ENCODE peak calls at places on chromosomes 16 and 17, in nine cellular contexts. B is heart left ventricle; E is gastrocnemius medialis; F is mammary epithelial cell; O is effector memory CD4-positive, alpha-beta T cell; U is breast epithelium; H is CD4-positive, CD25-positive, alpha-beta regulatory T cell; X is upper lobe of right lung; I is brain microvascular endothelial cell. N is an unnamed sample.

GRCh38 chr17:17361543-17362511 is 58.7 kb downstream of the NT5M start:
- DNase-seq in X (peak; percentile 62), E (peak; percentile 54), F (no peak), O (no peak), B (no peak), U (no peak), I (no peak), H (no peak), N (no peak)

GRCh38 chr16:23694707-23695373 is 16.2 kb downstream of the PLK1 start:
- DNase-seq in I (peak; percentile 15), B (no peak), H (no peak), F (no peak), U (no peak), X (no peak), O (no peak), E (no peak), N (no peak)

GRCh38 chr17:34070712-34071111 is 184.4 kb upstream of the CCL2 start:
- DNase-seq in X (no peak), I (no peak), E (no peak), H (no peak), U (no peak), B (no peak), F (no peak), O (no peak), N (no peak)

GRCh38 chr17:77457572-77458201 is 316.9 kb downstream of the SEC14L1 start:
- DNase-seq in F (no peak), E (no peak), H (no peak), B (no peak), I (no peak), O (no peak), X (no peak), U (no peak), N (no peak)

GRCh38 chr17:32152130-32152529 is 9.8 kb downstream of the RHOT1 start:
- DNase-seq in E (no peak), B (no peak), F (no peak), U (no peak), I (no peak), O (no peak), X (no peak), H (no peak), N (no peak)

GRCh38 chr16:89188064-89188441 is 12.3 kb downstream of the SLC22A31 start:
- DNase-seq in U (no peak), F (no peak), E (no peak), I (no peak), H (no peak), B (no peak), X (no peak), O (no peak), N (no peak)

GRCh38 chr17:48541574-48542113 is 3.3 kb downstream of the HOXB2 start:
- DNase-seq in E (no peak), B (peak; percentile 68), U (no peak), I (no peak), F (peak; percentile 70), H (peak; percentile 55), O (peak; percentile 16), X (peak; percentile 69), N (peak; percentile 80)

GRCh38 chr17:42871647-42872046 is 20.6 kb downstream of the AOC3 start:
- DNase-seq in B (no peak), H (no peak), I (no peak), F (no peak), O (no peak), U (no peak), E (no peak), X (no peak), N (no peak)

GRCh38 chr16:77946834-77947233 is 75.5 kb upstream of the CLEC3A start:
- DNase-seq in I (no peak), O (no peak), H (no peak), F (no peak), U (no peak), X (no peak), E (no peak), B (no peak), N (no peak)

GRCh38 chr16:65786916-65787315 is 579.6 kb upstream of the CDH5 start:
- DNase-seq in X (no peak), U (no peak), H (no peak), O (no peak), I (no peak), B (no peak), F (no peak), E (peak; percentile 27), N (no peak)

DNA sequence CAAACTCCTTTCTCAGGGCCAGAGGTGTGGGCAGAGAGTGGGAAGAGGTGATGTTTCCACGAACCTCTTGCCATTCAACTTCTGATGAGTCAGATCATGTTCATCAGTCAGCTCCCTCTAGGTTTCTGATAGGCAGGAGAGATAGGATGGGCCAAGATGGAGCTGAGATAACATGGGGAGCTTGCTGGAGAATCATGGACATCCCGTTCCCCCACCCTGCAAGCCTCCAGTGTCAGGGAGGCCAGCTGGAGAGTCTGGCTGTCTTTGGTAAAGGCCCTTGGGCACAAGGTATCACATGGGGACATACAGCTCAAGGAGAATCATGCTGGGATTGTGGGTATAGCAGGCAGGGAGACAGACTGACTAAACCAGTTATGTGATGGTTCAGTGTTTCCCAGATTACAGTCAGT is 136.0 kb upstream of the IRX3 start:
- DNase-seq in F (peak; percentile 74), O (no peak), H (no peak), X (no peak), E (no peak), B (no peak), I (peak; percentile 15), U (no peak), N (no peak)
- H3K4me3 ChIP-seq in F (no peak overlapping the region), O (no peak overlapping the region), H (no peak overlapping the region), X (no peak overlapping the region), E (no peak overlapping the region), B (no peak overlapping the region), I (no peak overlapping the region), U (no peak overlapping the region), N (no peak overlapping the region)

GRCh38 chr16:84086996-84087395 is 29.7 kb downstream of the MBTPS1 start:
- DNase-seq in B (no peak), U (no peak), X (no peak), H (no peak), E (no peak), O (no peak), F (no peak), I (no peak), N (no peak)

GRCh38 chr16:84084570-84085270 is 32.0 kb downstream of the MBTPS1 start:
- DNase-seq in U (peak; percentile 43), I (peak; percentile 43), F (peak; percentile 44), O (peak; percentile 41), B (peak; percentile 60), H (peak; percentile 85), E (peak; percentile 69), X (peak; percentile 73), N (peak; percentile 45)

GRCh38 chr16:84085271-84085667 is 31.5 kb downstream of the MBTPS1 start:
- DNase-seq in X (no peak), I (no peak), U (no peak), H (no peak), B (no peak), O (no peak), E (no peak), F (no peak), N (no peak)

GRCh38 chr16:84086357-84086756 is 30.4 kb downstream of the MBTPS1 start:
- DNase-seq in U (no peak), O (no peak), I (no peak), B (peak; percentile 73), X (no peak), E (no peak), H (no peak), F (no peak), N (no peak)

DNA sequence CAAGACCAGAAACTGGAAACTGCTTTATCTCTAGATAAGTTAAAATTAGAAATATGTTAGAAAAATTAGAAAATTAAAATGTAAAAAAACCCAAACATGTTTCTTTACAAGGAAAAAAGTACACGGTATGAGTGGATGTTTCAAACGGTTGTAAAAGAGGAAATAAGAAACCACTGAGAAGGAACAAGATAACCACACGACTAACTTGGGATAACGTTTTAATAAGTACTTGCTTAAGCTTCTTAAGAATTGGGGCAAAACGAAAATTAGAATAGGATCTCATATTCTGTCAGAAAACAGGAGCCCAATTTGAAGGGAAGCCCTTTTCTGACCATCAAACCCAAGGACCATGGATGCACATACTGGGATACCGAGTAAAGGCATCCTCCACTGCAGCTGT is 31.0 kb downstream of the MBTPS1 start:
- DNase-seq in B (no peak), E (no peak), U (no peak), O (no peak), F (no peak), H (peak; percentile 18), I (no peak), X (no peak), N (no peak)
- H3K36me3 ChIP-seq in B (no peaks in the 10 kb centered on the region), E (no peaks in the 10 kb centered on the region), U (no peaks in the 10 kb centered on the region), O (peaks cover 64% of the 10 kb centered on the region), F (peaks cover 23% of the 10 kb centered on the region), H (peaks cover 82% of the 10 kb centered on the region), I (peaks cover 32% of the 10 kb centered on the region), X (peaks cover 88% of the 10 kb centered on the region), N (peaks cover 6% of the 10 kb centered on the region)

GRCh38 chr17:73899839-73900238 is 255.6 kb upstream of the SDK2 start:
- DNase-seq in I (no peak), O (no peak), X (no peak), U (no peak), B (no peak), F (no peak), H (no peak), E (no peak), N (no peak)
- H3K27me3 ChIP-seq in I (no peaks in the 10 kb centered on the region), O (peaks cover 6% of the 10 kb centered on the region), X (peaks cover 41% of the 10 kb centered on the region), U (peaks cover 37% of the 10 kb centered on the region), B (peaks cover 66% of the 10 kb centered on the region), F (peaks cover 4% of the 10 kb centered on the region), H (peaks cover 3% of the 10 kb centered on the region), E (peaks cover 36% of the 10 kb centered on the region), N (peaks cover 30% of the 10 kb centered on the region)

GRCh38 chr16:58464916-58465731 is 34.8 kb upstream of the NDRG4 start:
- DNase-seq in E (no peak), U (no peak), F (no peak), H (no peak), I (no peak), B (no peak), O (no peak), X (no peak), N (peak; percentile 39)

GRCh38 chr16:58465817-58466216 is 34.1 kb upstream of the NDRG4 start:
- DNase-seq in I (no peak), X (no peak), O (no peak), U (no peak), B (no peak), H (no peak), E (no peak), F (no peak), N (no peak)

GRCh38 chr16:58462997-58463891 is 36.7 kb upstream of the NDRG4 start:
- DNase-seq in E (no peak), I (no peak), F (no peak), H (no peak), O (no peak), B (no peak), X (no peak), U (no peak), N (peak; percentile 49)

GRCh38 chr16:58462499-58462996 is 37.4 kb upstream of the NDRG4 start:
- DNase-seq in H (no peak), O (no peak), I (no peak), F (no peak), U (no peak), E (no peak), B (no peak), X (no peak), N (no peak)

GRCh38 chr16:58464047-58464915 is 35.7 kb upstream of the NDRG4 start:
- DNase-seq in E (no peak), H (no peak), U (no peak), F (peak; percentile 31), I (no peak), B (peak; percentile 65), X (no peak), O (no peak), N (peak; percentile 43)
- H3K4me3 ChIP-seq in E (peak overlapping the region; percentile 50), H (no peak overlapping the region), U (peak overlapping the region; percentile 47), F (peak overlapping the region; percentile 31), I (no peak overlapping the region), B (peak overlapping the region; percentile 84), X (peak overlapping the region; percentile 52), O (peak overlapping the region; percentile 42), N (peak overlapping the region; percentile 41)